ENCODE peak calls at places on chromosomes 4 and X, in five cellular contexts. P is thoracic aorta, R is endodermal cell, U is body of pancreas, Z is mesenchymal stem cell. Q is an unnamed sample. For H3K36me3, the result is how much of the 10 kb centered on the place peaks cover.

GRCh38 chr4:87806520-87806919 is 7.2 kb downstream of the IBSP start:
- DNase-seq in P (no peak), R (no peak), U (no peak), Z (no peak), Q (no peak)

GRCh38 chrX:24498181-24498580 is 33.1 kb downstream of the PDK3 start:
- DNase-seq in P (no peak), R (peak), U (peak), Z (no peak), Q (no peak)

GRCh38 chr4:16066586-16067128 is 17.2 kb downstream of the PROM1 start:
- DNase-seq in P (no peak), R (peak), U (no peak), Z (no peak), Q (peak)

GRCh38 chrX:43631841-43632240 is 24.3 kb upstream of the MAOA start:
- DNase-seq in P (no peak), R (no peak), U (no peak), Z (no peak), Q (no peak)

GRCh38 chr4:138898282-138898681 is 117.3 kb upstream of the NOCT start:
- DNase-seq in P (no peak), R (no peak), U (no peak), Z (peak), Q (no peak)

GRCh38 chr4:81650871-81651270 is 179.2 kb upstream of the RASGEF1B start:
- DNase-seq in P (no peak), R (peak), U (no peak), Z (no peak), Q (no peak)

GRCh38 chr4:153467154-153467896 is 1.2 kb downstream of the TMEM131L start:
- DNase-seq in P (no peak), R (peak), U (peak), Z (peak), Q (peak)

GRCh38 chr4:175385797-175386196 is 426.3 kb downstream of the GPM6A start:
- DNase-seq in P (no peak), R (no peak), U (no peak), Z (peak), Q (no peak)

GRCh38 chrX:41198410-41198809 is 113.2 kb downstream of the USP9X start:
- DNase-seq in P (no peak), R (no peak), U (no peak), Z (no peak), Q (no peak)

GRCh38 chr4:1741208-1741607 is 19.9 kb downstream of the TACC3 start:
- DNase-seq in P (no peak), R (no peak), U (no peak), Z (no peak), Q (no peak)
- H3K36me3 ChIP-seq in P (under half), R (half or more), U (under half), Z (under half), Q (half or more)

GRCh38 chr4:164412246-164412645 is 341.7 kb upstream of the SMIM31 start:
- DNase-seq in P (no peak), R (no peak), U (no peak), Z (no peak), Q (no peak)

GRCh38 chr4:164410401-164410800 is 343.5 kb upstream of the SMIM31 start:
- DNase-seq in P (no peak), R (no peak), U (no peak), Z (no peak), Q (no peak)

GRCh38 chr4:164405774-164406173 is 348.2 kb upstream of the SMIM31 start:
- DNase-seq in P (no peak), R (no peak), U (no peak), Z (no peak), Q (no peak)

GRCh38 chr4:164413743-164414142 is 340.2 kb upstream of the SMIM31 start:
- DNase-seq in P (no peak), R (no peak), U (no peak), Z (no peak), Q (no peak)

GRCh38 chr4:164408831-164409230 is 345.1 kb upstream of the SMIM31 start:
- DNase-seq in P (no peak), R (no peak), U (no peak), Z (no peak), Q (no peak)
- H3K36me3 ChIP-seq in P (under half), R (under half), U (under half), Z (under half), Q (under half)

DNA sequence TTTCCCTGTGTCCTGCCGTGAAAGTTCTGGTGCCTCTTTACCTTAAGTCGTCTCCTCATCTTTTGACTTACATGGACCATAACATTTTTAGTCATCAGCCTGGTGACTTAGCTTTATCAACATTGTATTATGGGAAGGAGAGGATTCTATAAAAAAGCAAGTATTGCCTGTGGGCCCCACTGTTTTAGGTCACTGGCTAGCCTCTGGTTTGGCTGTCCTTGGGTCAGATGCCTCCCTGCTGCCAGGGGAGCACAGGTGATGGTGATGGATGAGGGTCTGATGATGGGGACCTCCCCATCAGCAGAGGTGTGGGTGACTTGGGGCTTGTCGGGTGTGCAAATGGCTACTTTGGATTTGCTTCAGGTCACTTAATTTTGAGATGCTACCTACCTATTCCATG is 51.8 kb downstream of the FAM193A start:
- DNase-seq in P (no peak), R (no peak), U (no peak), Z (no peak), Q (no peak)
- H3K36me3 ChIP-seq in P (under half), R (under half), U (under half), Z (under half), Q (under half)

GRCh38 chr4:1325176-1325480 is 21.9 kb upstream of the UVSSA start:
- DNase-seq in P (no peak), R (no peak), U (no peak), Z (no peak), Q (no peak)
- H3K36me3 ChIP-seq in P (under half), R (under half), U (under half), Z (half or more), Q (under half)

GRCh38 chr4:504076-504475 is 5.1 kb downstream of the PIGG start:
- DNase-seq in P (no peak), R (no peak), U (no peak), Z (no peak), Q (no peak)
- H3K36me3 ChIP-seq in P (under half), R (half or more), U (under half), Z (half or more), Q (half or more)

GRCh38 chr4:157768419-157768818 is 404.4 kb downstream of the GASK1B start:
- DNase-seq in P (no peak), R (no peak), U (no peak), Z (no peak), Q (no peak)
- H3K36me3 ChIP-seq in P (under half), R (under half), U (under half), Z (under half), Q (under half)

GRCh38 chr4:38025665-38026064 is 65.5 kb downstream of the PTTG2 start:
- DNase-seq in P (no peak), R (no peak), U (no peak), Z (no peak), Q (no peak)
- H3K36me3 ChIP-seq in P (under half), R (under half), U (under half), Z (under half), Q (under half)

DNA sequence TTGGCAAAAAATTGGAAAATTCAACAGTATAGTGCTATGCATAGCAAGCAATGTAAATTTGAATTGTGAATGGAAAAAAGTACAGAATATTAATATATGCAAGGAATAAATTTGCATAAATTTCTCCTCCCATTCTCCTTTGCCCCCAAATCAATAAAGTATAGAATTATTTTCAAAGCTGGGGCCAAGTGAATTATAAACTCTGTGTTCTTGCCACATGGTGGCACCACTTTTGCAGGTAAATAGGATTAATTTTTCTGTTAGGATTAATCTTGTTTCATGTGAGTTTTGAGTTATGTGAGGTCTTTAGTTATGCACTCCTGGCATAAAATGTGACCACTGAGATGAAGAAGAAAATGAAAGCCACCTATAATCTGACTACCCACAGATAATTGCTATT is 19.9 kb downstream of the COPS4 start:
- DNase-seq in P (no peak), R (no peak), U (no peak), Z (peak), Q (peak)
- H3K36me3 ChIP-seq in P (under half), R (under half), U (under half), Z (half or more), Q (under half)

GRCh38 chr4:143195581-143195980 is 10.9 kb downstream of the USP38 start:
- DNase-seq in P (no peak), R (no peak), U (no peak), Z (no peak), Q (no peak)

GRCh38 chr4:143196323-143196722 is 11.6 kb downstream of the USP38 start:
- DNase-seq in P (no peak), R (no peak), U (no peak), Z (no peak), Q (no peak)

GRCh38 chr4:143202824-143203223 is 18.1 kb downstream of the USP38 start:
- DNase-seq in P (no peak), R (no peak), U (no peak), Z (peak), Q (no peak)

GRCh38 chr4:143203577-143203976 is 18.9 kb downstream of the USP38 start:
- DNase-seq in P (no peak), R (no peak), U (no peak), Z (no peak), Q (no peak)

DNA sequence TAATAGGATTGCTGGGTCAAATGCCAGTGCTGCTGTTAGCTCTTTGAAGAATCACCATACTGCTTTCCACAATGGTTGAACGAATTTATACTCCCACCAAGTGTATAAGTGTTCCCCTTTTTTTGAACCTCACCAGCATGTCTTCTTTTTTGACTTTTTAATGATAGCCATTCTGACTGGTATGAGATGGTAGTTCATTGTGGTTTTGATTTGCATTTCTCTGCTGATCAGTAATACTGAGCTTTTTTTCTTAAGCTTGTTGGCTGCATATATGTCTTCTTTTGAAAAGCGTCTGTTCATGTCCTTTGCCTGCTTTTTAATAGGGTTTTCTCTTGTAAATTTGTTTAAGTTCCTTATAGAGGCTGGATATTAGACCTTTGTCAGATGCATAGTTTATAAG is 14.8 kb downstream of the USP38 start:
- DNase-seq in P (no peak), R (no peak), U (no peak), Z (no peak), Q (no peak)
- H3K36me3 ChIP-seq in P (under half), R (half or more), U (under half), Z (half or more), Q (half or more)

DNA sequence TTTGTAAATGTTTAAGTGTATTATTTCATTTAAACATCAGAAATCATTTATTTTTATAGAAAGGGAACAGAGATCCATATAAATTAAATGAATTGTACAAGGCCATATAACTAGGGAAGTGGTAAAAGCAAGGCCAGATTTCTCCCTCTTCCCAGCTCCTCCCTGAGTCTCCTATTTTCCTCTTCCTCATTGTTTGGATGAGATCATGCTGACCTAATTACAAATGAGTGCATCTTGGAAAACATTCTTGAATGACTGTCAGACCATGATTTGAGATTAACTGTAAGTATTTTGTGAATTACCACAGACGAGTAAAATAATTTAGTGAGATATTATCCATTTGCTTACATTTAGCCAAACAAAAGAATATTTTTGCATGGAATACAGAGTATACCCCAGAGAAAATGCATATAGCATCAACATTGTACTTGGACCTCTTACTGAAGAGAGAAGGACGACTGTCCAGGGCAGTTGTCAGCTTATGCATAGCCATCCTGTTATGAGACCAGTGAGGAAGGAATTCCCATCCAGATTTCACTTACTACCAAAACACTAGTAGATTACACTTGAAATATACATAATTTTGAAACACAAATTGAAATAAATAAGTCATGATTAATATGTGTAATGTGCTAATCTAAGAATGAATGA is 47.3 kb downstream of the SLAIN2 start:
- DNase-seq in P (no peak), R (no peak), U (no peak), Z (peak), Q (no peak)
- H3K36me3 ChIP-seq in P (under half), R (half or more), U (under half), Z (half or more), Q (half or more)

Q was measured in SJCRH30.